ENCODE peak calls at places on chromosomes 11 and 22, in nine cellular contexts. U, P, H, K, Q, I, E, A and Y are unnamed samples.

GRCh38 chr11:64571410-64572091 is 19.5 kb upstream of the SLC22A12 start:
- DNase-seq in U (no peak), P (no peak), H (no peak), K (no peak), Q (no peak), I (no peak), E (no peak), A (no peak), Y (no peak)

GRCh38 chr11:12321217-12321937 is 56.0 kb upstream of the PARVA start:
- DNase-seq in U (no peak), P (no peak), H (no peak), K (no peak), Q (no peak), I (no peak), E (no peak), A (no peak), Y (no peak)

GRCh38 chr11:67996622-67997459 is 7.1 kb downstream of the UNC93B1 start:
- DNase-seq in U (peak), P (no peak), H (peak), K (peak), Q (no peak), I (peak), E (no peak), A (no peak), Y (peak)

GRCh38 chr11:63494936-63495335 is 4.0 kb upstream of the PLAAT5 start:
- DNase-seq in U (no peak), P (no peak), H (peak), K (no peak), Q (no peak), I (no peak), E (no peak), A (no peak), Y (no peak)

GRCh38 chr11:83583953-83584352 is 297.8 kb upstream of the CCDC90B start:
- DNase-seq in U (peak), P (no peak), H (no peak), K (peak), Q (peak), I (no peak), E (no peak), A (peak), Y (peak)

GRCh38 chr11:45042560-45042959 is 91.9 kb upstream of the TP53I11 start:
- DNase-seq in U (no peak), P (no peak), H (no peak), K (no peak), Q (no peak), I (peak), E (no peak), A (no peak), Y (no peak)

GRCh38 chr22:30909306-30909705 is 59.3 kb downstream of the MORC2 start:
- DNase-seq in U (no peak), P (no peak), H (no peak), K (no peak), Q (no peak), I (no peak), E (no peak), A (no peak), Y (no peak)

GRCh38 chr11:117201516-117201866 is 2.3 kb downstream of the TAGLN start:
- DNase-seq in U (no peak), P (no peak), H (no peak), K (no peak), Q (no peak), I (no peak), E (no peak), A (no peak), Y (peak)

GRCh38 chr22:44597616-44598015 is 99.6 kb upstream of the RTL6 start:
- DNase-seq in U (no peak), P (peak), H (peak), K (peak), Q (no peak), I (no peak), E (no peak), A (no peak), Y (no peak)

GRCh38 chr11:115665345-115665901 is 161.2 kb upstream of the CADM1 start:
- DNase-seq in U (no peak), P (no peak), H (no peak), K (no peak), Q (no peak), I (no peak), E (no peak), A (no peak), Y (no peak)

GRCh38 chr11:64836448-64837072 is 7.9 kb downstream of the CDC42BPG start:
- DNase-seq in U (no peak), P (no peak), H (no peak), K (no peak), Q (no peak), I (no peak), E (no peak), A (no peak), Y (no peak)

GRCh38 chr11:66844496-66845142 is 1.4 kb downstream of the RCE1 start:
- DNase-seq in U (no peak), P (no peak), H (peak), K (no peak), Q (no peak), I (no peak), E (no peak), A (no peak), Y (no peak)

GRCh38 chr22:17471901-17472566 is 91.3 kb upstream of the SLC25A18 start:
- DNase-seq in U (peak), P (no peak), H (no peak), K (no peak), Q (no peak), I (no peak), E (no peak), A (no peak), Y (peak)

GRCh38 chr22:39519681-39520053 is 695 bp upstream of the ATF4 start:
- DNase-seq in U (peak), P (no peak), H (peak), K (peak), Q (no peak), I (peak), E (no peak), A (no peak), Y (no peak)

GRCh38 chr11:66692446-66692845 is 14.8 kb upstream of the RBM4B start:
- DNase-seq in U (no peak), P (no peak), H (no peak), K (no peak), Q (no peak), I (no peak), E (no peak), A (no peak), Y (no peak)

GRCh38 chr11:27196040-27196897 is 155.7 kb downstream of the BBOX1 start:
- DNase-seq in U (no peak), P (no peak), H (no peak), K (no peak), Q (no peak), I (no peak), E (no peak), A (no peak), Y (no peak)

GRCh38 chr11:69640995-69641581 is at the start of gene CCND1:
- DNase-seq in U (peak), P (peak), H (peak), K (peak), Q (peak), I (peak), E (no peak), A (peak), Y (peak)

GRCh38 chr22:24591286-24591830 is 1.5 kb downstream of the LRRC75B start:
- DNase-seq in U (no peak), P (no peak), H (no peak), K (no peak), Q (no peak), I (no peak), E (no peak), A (no peak), Y (no peak)

DNA sequence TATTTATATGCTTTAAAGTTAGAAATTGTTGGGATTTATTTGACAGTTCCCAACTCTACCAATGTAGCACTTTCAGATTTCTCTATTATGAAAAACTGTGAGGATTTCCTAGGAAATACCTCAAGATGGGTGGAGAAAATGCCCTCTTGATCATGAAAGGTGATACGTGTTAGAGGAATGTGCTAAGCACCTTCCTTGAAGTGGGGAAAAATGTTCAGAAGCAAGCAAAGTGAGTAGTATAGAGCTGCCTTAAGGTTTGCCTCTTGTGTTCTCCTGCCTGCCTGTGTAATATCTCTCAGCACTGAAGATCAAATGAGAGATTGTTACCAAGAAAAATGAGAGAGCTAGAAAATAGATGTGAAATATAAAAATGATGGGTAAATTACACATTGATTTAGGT is 58.2 kb downstream of the YAP1 start:
- DNase-seq in U (no peak), P (no peak), H (no peak), K (no peak), Q (no peak), I (no peak), E (no peak), A (no peak), Y (no peak)
- H3K4me3 ChIP-seq in U (no peak), P (no peak), H (no peak), K (no peak), Q (no peak), I (no peak), E (no peak), A (no peak), Y (no peak)

DNA sequence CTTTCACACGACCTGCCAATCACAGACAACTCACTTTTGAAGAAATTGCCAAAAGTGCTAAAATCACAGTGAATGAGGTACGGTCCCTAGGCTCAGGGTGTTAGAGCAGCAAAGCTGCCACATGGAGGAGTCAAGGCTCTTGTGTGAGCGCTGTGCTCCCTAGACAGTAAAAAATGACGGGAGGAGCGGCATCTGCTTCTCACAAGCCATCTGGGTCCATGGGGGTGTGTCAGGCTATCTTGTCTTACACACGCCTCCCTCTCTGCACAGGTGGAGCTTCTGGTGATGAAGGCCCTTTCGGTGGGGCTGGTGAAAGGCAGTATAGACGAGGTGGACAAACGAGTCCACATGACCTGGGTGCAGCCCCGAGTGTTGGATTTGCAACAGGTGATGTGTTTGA is 14.8 kb downstream of the PSMD13 start:
- DNase-seq in U (no peak), P (no peak), H (no peak), K (no peak), Q (no peak), I (no peak), E (no peak), A (no peak), Y (no peak)
- TF ChIP-seq CTCF in U (no peak), P (no peak), H (no peak), K (no peak), Q (no peak), I (no peak), E (no peak), A (no peak), Y (no peak)

DNA sequence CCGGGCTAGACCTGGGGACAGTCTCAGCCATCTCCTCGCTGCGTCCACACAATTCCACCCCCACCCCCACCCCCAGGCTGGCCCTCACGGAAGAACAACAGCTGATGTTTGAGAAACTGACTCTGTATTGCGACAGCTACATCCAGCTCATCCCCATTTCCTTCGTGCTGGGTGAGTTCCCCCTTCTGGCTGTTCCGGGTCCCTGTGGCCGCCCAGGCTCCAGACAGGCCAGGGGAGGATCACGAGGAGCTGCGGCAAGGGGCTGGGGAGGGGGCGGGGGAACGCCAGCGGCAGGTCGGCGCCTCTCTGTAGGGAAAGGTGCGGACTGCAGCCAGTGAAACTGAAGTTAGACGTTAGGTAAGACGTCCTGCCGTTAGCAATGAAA is 4.9 kb downstream of the BEST1 start:
- DNase-seq in U (peak), P (no peak), H (peak), K (peak), Q (peak), I (peak), E (no peak), A (peak), Y (peak)
- H3K4me3 ChIP-seq in U (peak), P (peak), H (no peak), K (peak), Q (peak), I (peak), E (no peak), A (peak), Y (peak)

GRCh38 chr11:77871855-77872254 is 50.9 kb downstream of the AAMDC start:
- DNase-seq in U (no peak), P (no peak), H (no peak), K (no peak), Q (no peak), I (no peak), E (no peak), A (no peak), Y (no peak)
- TF ChIP-seq CTCF in U (no peak), P (no peak), H (no peak), K (no peak), Q (no peak), I (no peak), E (no peak), A (no peak), Y (no peak)

DNA sequence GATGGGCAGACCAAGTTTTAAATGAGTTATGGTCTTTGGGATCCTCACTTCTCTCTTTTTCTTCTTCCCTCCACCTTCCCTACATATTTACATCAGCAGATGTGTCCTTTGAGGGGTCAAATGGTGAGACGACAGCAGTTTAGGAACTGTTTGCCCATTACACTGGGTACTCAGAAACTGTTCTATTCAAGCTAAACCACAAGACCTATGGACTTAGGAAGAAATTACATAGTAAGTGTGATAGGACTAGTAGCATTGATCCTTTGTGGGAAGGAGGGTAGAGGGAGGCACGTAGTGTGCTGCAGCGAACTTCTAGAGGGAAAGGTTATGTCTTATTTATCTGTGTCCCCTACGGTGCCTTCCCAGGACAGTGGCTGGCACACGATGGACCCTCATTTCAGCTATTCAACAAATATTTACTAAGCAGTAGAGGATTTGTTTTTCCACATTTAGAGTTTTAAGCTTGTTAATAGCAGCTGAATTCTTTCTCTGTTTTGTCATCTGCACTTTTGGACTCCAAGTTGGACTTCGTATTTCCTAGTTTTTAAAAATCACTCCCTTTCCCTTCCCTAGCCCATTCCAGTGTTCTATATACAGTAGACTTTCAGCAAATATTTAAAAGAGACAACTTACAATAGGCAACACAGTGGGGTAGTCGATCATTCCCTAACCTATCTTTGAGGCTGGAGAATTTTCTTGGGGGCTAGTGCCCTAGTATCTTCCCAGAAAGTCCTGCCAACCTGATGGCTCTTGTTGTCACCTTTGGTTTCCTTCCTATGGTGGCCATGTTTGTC is 13.9 kb downstream of the FZD4 start:
- DNase-seq in U (no peak), P (no peak), H (no peak), K (no peak), Q (no peak), I (no peak), E (no peak), A (no peak), Y (no peak)
- H3K4me3 ChIP-seq in U (peak), P (no peak), H (no peak), K (no peak), Q (no peak), I (no peak), E (no peak), A (no peak), Y (no peak)